ENCODE peak calls at places on chromosome 4, in five cellular contexts. P, O, X, H and S are unnamed samples.

GRCh38 chr4:3372933-3373465 is 68.8 kb upstream of the HGFAC start:
- DNase-seq in X (peak; percentile 37), O (no peak), H (no peak), P (peak; percentile 13), S (no peak)

GRCh38 chr4:48375651-48376291 is 34.4 kb downstream of the SLAIN2 start:
- DNase-seq in X (no peak), P (no peak), H (no peak), O (no peak), S (no peak)

GRCh38 chr4:9703391-9703790 is 78.0 kb upstream of the DRD5 start:
- DNase-seq in H (peak; percentile 94), P (peak; percentile 73), O (peak; percentile 58), X (peak; percentile 5), S (peak; percentile 37)

GRCh38 chr4:41693629-41694028 is 54.9 kb downstream of the PHOX2B start:
- DNase-seq in O (peak; percentile 27), P (peak; percentile 28), H (no peak), X (no peak), S (no peak)

GRCh38 chr4:153083447-153083921 is 120.8 kb upstream of the TRIM2 start:
- DNase-seq in O (peak; percentile 72), X (peak; percentile 40), H (peak; percentile 56), P (peak; percentile 65), S (peak; percentile 25)

GRCh38 chr4:6672131-6672530 is 21.5 kb upstream of the S100P start:
- DNase-seq in X (no peak), O (no peak), P (no peak), H (no peak), S (no peak)

GRCh38 chr4:185396724-185397402 is at the start of gene ANKRD37:
- DNase-seq in H (peak; percentile 92), P (no peak), X (no peak), O (peak; percentile 43), S (no peak)

GRCh38 chr4:98181815-98182214 is 38.5 kb upstream of the STPG2 start:
- DNase-seq in O (no peak), H (no peak), X (no peak), P (no peak), S (no peak)

GRCh38 chr4:22670953-22671352 is 21.8 kb upstream of the GBA3 start:
- DNase-seq in X (no peak), H (no peak), O (no peak), P (peak; percentile 5), S (no peak)

GRCh38 chr4:122045533-122045932 is 93.7 kb upstream of the TRPC3 start:
- DNase-seq in X (no peak), P (peak; percentile 12), O (peak; percentile 3), H (no peak), S (no peak)

GRCh38 chr4:69092980-69093568 is 3.2 kb upstream of the UGT2B7 start:
- DNase-seq in O (no peak), P (no peak), X (no peak), H (no peak), S (no peak)

GRCh38 chr4:16686195-16686594 is 212.2 kb downstream of the LDB2 start:
- DNase-seq in O (no peak), X (no peak), H (no peak), P (no peak), S (no peak)

GRCh38 chr4:98150092-98150761 is 7.0 kb upstream of the STPG2 start:
- DNase-seq in P (no peak), H (no peak), X (no peak), O (no peak), S (no peak)

GRCh38 chr4:120922390-120923200 is at the start of gene PRDM5:
- DNase-seq in O (peak; percentile 88), P (no peak), H (peak; percentile 87), X (no peak), S (peak; percentile 12)

GRCh38 chr4:110287130-110287529 is 88.7 kb upstream of the ELOVL6 start:
- DNase-seq in O (no peak), H (no peak), P (no peak), X (peak; percentile 83), S (peak; percentile 38)

DNA sequence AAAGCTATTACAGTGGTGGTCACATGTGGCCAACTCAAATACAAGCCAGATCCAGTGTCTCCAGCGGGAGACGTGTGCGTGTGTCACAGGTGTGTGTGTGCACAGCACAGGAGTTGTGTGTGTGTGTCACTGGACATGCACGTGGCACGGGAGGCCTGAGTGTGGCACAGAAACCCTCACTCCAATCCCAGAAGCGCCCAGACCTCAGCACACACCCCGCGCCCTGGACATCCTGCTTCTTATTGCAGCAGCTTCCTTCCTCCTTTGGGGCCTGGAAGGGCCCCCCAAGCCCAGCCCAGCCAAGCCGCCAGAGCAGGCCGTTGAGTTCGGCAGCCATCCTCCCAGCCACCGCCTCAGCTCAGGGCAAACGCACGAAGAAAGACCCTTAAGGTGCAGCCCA is 37.9 kb downstream of the ACOX3 start:
- DNase-seq in X (no peak), P (no peak), O (no peak), H (no peak), S (no peak)
- TF ChIP-seq POLR2AphosphoS5 in X (no peak), P (no peak), O (no peak), H (no peak), S (no peak)

GRCh38 chr4:1373892-1374705 is 27.1 kb downstream of the UVSSA start:
- DNase-seq in X (no peak), H (no peak), O (no peak), P (no peak), S (no peak)

GRCh38 chr4:1376391-1376840 is 29.4 kb downstream of the UVSSA start:
- DNase-seq in P (no peak), X (no peak), H (no peak), O (no peak), S (no peak)

GRCh38 chr4:1375051-1375721 is 28.2 kb downstream of the UVSSA start:
- DNase-seq in H (no peak), P (no peak), O (no peak), X (no peak), S (no peak)

GRCh38 chr4:1375761-1376322 is 28.8 kb downstream of the UVSSA start:
- DNase-seq in P (no peak), X (no peak), H (no peak), O (no peak), S (no peak)

GRCh38 chr4:1374706-1375045 is 27.7 kb downstream of the UVSSA start:
- DNase-seq in O (no peak), X (no peak), H (no peak), P (no peak), S (no peak)
- TF ChIP-seq TAF1 in O (no peak), X (no peak), H (no peak), P (no peak), S (no peak)

DNA sequence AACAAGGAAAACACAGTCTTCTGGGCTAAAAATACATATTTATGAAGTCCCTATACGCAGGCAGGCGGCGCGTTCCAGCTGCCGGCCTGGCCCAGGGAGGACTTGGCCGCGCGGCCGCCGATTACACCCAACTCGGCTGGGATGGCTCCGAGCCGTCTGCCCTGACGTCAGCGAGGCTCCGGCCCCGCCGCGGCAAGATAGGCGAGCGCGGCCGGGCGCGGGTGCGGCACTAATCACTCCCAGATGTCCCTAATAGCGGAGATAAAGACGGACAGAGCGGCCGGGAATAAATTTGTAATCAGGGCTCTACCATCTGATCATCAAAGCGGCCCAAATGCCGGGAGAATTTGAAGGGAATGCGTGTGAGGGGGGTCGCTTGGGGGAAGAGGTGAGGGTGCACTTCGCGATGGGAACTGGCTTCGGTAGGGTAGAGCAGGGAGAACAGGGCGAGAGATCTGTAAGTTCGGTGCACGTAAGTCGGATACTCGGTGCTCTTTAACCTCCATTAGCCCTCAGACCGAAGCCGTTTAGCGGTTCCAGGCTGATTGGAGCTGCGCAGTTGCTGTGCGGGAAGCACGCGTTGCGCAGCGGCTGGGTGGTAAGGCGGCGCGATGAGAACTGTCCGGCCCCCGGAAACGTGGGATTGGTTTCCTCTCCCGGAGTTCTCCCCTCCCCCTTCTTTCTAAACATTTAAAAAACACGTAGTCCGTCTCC is 7.7 kb downstream of the HAND2 start:
- DNase-seq in P (peak; percentile 71), H (peak; percentile 76), X (no peak), O (peak; percentile 73), S (no peak)
- TF ChIP-seq POLR2AphosphoS5 in P (no peak), H (peak; percentile 22), X (no peak), O (peak; percentile 89), S (no peak)

GRCh38 chr4:1367936-1368289 is 20.9 kb downstream of the UVSSA start:
- DNase-seq in P (no peak), X (no peak), O (no peak), H (no peak), S (no peak)

GRCh38 chr4:1369484-1370079 is 22.6 kb downstream of the UVSSA start:
- DNase-seq in O (no peak), H (no peak), P (no peak), X (no peak), S (no peak)

GRCh38 chr4:1369091-1369450 is 22.1 kb downstream of the UVSSA start:
- DNase-seq in O (no peak), P (no peak), H (no peak), X (no peak), S (no peak)

GRCh38 chr4:1367230-1367935 is 20.4 kb downstream of the UVSSA start:
- DNase-seq in P (no peak), O (no peak), H (no peak), X (no peak), S (peak; percentile 25)

DNA sequence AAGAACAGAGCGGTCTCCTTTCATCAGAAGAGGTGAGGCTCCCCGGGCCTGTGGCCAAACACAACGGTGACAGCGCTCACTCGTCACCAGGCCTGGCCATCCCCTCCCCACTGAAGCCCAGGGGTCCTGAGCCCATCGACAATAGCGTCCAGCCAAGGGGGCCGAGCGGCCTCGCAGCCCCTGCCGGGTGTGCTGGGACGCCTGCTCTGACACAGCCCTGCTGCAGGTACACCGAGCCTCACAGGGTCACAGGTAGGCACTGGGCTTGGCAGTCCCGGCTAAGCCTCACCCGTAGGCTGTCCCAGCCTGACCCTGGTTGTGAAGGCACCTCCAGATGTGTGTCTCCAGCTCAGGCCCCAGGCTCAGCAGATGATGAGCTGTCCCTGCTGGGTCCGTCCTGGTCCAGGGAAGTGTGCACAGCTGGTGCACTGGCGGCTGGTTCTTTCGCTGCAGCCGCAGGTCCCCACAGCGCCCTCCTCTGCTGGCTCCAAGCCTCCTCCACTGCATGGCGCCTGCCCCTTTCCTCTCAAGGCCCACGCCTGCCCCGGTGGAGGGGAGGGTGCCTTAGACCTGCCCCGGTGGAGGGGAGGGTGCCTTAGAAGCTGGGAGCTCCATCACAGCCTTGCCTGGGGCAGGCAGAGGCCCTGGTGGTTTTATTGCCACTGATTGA is 21.5 kb downstream of the UVSSA start:
- DNase-seq in X (no peak), P (no peak), H (peak; percentile 60), O (peak; percentile 32), S (no peak)
- TF ChIP-seq TAF1 in X (no peak), P (no peak), H (no peak), O (no peak), S (no peak)

GRCh38 chr4:7821245-7822165 is 118.2 kb downstream of the AFAP1 start:
- DNase-seq in P (no peak), H (no peak), X (no peak), O (peak; percentile 67), S (no peak)
- TF ChIP-seq POLR2AphosphoS5 in P (no peak), H (no peak), X (no peak), O (no peak), S (no peak)